ENCODE peak calls at places on chromosomes 13 and 19, in four cellular contexts. W is endodermal cell; Q is AG04450; Z is CD4-positive, alpha-beta T cell. D is an unnamed sample.

GRCh38 chr13:20714563-20715339 is 11.3 kb downstream of the IL17D start:
- DNase-seq in Q (peak; percentile 24), Z (no peak), W (no peak), D (no peak)

GRCh38 chr13:42259515-42259914 is 12.4 kb upstream of the AKAP11 start:
- DNase-seq in Q (no peak), W (no peak), Z (no peak), D (no peak)

GRCh38 chr19:46068345-46069258 is 27.8 kb upstream of the IGFL4 start:
- DNase-seq in Z (no peak), Q (peak; percentile 47), W (no peak), D (no peak)

GRCh38 chr13:110525328-110526319 is 35.9 kb downstream of the RAB20 start:
- DNase-seq in Z (peak; percentile 5), W (no peak), Q (no peak), D (peak; percentile 75)

GRCh38 chr19:53158119-53158656 is 665 bp downstream of the ZNF347 start:
- DNase-seq in Q (no peak), W (peak; percentile 76), Z (peak; percentile 9), D (peak; percentile 56)

GRCh38 chr13:30719521-30719914 is 15.8 kb upstream of the ALOX5AP start:
- DNase-seq in W (no peak), Z (no peak), Q (no peak), D (no peak)

GRCh38 chr19:46745030-46745429 is 827 bp upstream of the FKRP start:
- DNase-seq in Q (no peak), W (no peak), Z (no peak), D (no peak)

GRCh38 chr13:101434486-101434885 is 18.0 kb upstream of the ITGBL1 start:
- DNase-seq in Z (no peak), W (no peak), Q (no peak), D (no peak)

GRCh38 chr13:66675620-66676019 is 554.5 kb downstream of the PCDH9 start:
- DNase-seq in Z (no peak), W (no peak), Q (no peak), D (no peak)

GRCh38 chr13:89925107-89925506 is 1422.4 kb upstream of the MIR17HG start:
- DNase-seq in Q (no peak), Z (no peak), W (peak; percentile 66), D (no peak)

GRCh38 chr19:52398091-52398461 is 427 bp downstream of the ZNF528 start:
- DNase-seq in Z (no peak), Q (no peak), W (peak; percentile 51), D (no peak)

GRCh38 chr13:29999492-30000372 is 149.3 kb upstream of the UBL3 start:
- DNase-seq in Z (no peak), W (no peak), Q (no peak), D (no peak)

GRCh38 chr19:57473646-57474045 is 3.7 kb downstream of the ZNF772 start:
- DNase-seq in Q (no peak), W (no peak), Z (no peak), D (no peak)

GRCh38 chr19:11421607-11422098 is 2.5 kb upstream of the RGL3 start:
- DNase-seq in W (peak; percentile 98), Q (no peak), Z (peak; percentile 31), D (peak; percentile 71)

GRCh38 chr13:83691966-83692365 is 190.3 kb downstream of the SLITRK1 start:
- DNase-seq in Z (no peak), Q (no peak), W (no peak), D (no peak)

GRCh38 chr13:32639502-32640105 is 53.4 kb downstream of the PDS5B start:
- DNase-seq in Q (peak; percentile 24), Z (peak; percentile 25), W (peak; percentile 63), D (no peak)

GRCh38 chr13:67935655-67936054 is 705.5 kb upstream of the PCDH9 start:
- DNase-seq in W (no peak), Z (no peak), Q (no peak), D (no peak)

GRCh38 chr19:48713041-48713863 is 6.3 kb downstream of the MAMSTR start:
- DNase-seq in W (peak; percentile 88), Z (no peak), Q (no peak), D (no peak)

GRCh38 chr13:48156466-48156865 is 61.6 kb upstream of the MED4 start:
- DNase-seq in Q (no peak), Z (peak; percentile 64), W (peak; percentile 55), D (no peak)

GRCh38 chr13:50909605-50910482 is at the start of gene RNASEH2B:
- DNase-seq in Z (peak; percentile 55), Q (no peak), W (peak; percentile 89), D (peak; percentile 85)

GRCh38 chr19:5216141-5216847 is 124.3 kb downstream of the PTPRS start:
- DNase-seq in Q (no peak), Z (no peak), W (no peak), D (no peak)

GRCh38 chr19:6828306-6828697 is 55.8 kb downstream of the VAV1 start:
- DNase-seq in Z (no peak), Q (no peak), W (peak; percentile 86), D (no peak)

GRCh38 chr19:16326401-16327130 is 1.9 kb downstream of the KLF2 start:
- DNase-seq in Z (peak; percentile 64), Q (no peak), W (peak; percentile 74), D (peak; percentile 63)

GRCh38 chr19:16327131-16327450 is 2.5 kb downstream of the KLF2 start:
- DNase-seq in Q (no peak), Z (no peak), W (no peak), D (no peak)

GRCh38 chr19:16327501-16327900 is 2.9 kb downstream of the KLF2 start:
- DNase-seq in Q (no peak), W (no peak), Z (peak; percentile 46), D (no peak)

GRCh38 chr19:16328824-16329482 is 4.3 kb downstream of the KLF2 start:
- DNase-seq in W (no peak), Q (no peak), Z (peak; percentile 79), D (peak; percentile 48)

GRCh38 chr19:16327911-16328823 is 3.5 kb downstream of the KLF2 start:
- DNase-seq in Z (peak; percentile 73), W (no peak), Q (peak; percentile 69), D (peak; percentile 92)
- H3K27ac ChIP-seq in Z (peak overlapping the region; percentile 77), W (no peak overlapping the region), Q (peak overlapping the region; percentile 81), D (peak overlapping the region; percentile 98)

DNA sequence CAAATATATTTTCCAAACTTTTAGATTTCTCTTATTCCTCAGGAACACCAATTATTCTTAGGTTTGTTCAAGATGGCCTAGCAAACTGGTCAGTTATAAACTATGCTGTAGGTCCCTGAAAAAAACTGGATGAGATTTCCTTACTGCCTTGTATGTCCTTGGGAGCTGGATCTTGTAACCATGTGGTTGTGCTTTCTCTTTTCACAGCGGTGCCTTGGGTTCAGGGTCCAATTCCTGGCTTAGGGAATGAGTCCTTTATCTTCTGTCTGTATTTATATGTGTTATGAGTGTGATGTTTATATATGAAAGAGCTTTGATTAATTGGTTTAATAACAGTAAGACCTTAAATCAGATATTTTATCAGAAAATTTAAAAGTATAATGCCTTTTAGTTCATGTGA is 23.5 kb upstream of the GRTP1 start:
- DNase-seq in Q (no peak), W (no peak), Z (no peak), D (no peak)
- H3K9me3 ChIP-seq in Q (peaks cover 7% of the 10 kb centered on the region), W (peaks cover 59% of the 10 kb centered on the region), Z (peaks cover 3% of the 10 kb centered on the region), D (peaks cover 9% of the 10 kb centered on the region)

GRCh38 chr13:98443800-98444325 is 133.0 kb downstream of the STK24 start:
- DNase-seq in Z (no peak), W (no peak), Q (no peak), D (peak; percentile 43)
- H3K27ac ChIP-seq in Z (no peak overlapping the region), W (peak overlapping the region; percentile 64), Q (no peak overlapping the region), D (no peak overlapping the region)

DNA sequence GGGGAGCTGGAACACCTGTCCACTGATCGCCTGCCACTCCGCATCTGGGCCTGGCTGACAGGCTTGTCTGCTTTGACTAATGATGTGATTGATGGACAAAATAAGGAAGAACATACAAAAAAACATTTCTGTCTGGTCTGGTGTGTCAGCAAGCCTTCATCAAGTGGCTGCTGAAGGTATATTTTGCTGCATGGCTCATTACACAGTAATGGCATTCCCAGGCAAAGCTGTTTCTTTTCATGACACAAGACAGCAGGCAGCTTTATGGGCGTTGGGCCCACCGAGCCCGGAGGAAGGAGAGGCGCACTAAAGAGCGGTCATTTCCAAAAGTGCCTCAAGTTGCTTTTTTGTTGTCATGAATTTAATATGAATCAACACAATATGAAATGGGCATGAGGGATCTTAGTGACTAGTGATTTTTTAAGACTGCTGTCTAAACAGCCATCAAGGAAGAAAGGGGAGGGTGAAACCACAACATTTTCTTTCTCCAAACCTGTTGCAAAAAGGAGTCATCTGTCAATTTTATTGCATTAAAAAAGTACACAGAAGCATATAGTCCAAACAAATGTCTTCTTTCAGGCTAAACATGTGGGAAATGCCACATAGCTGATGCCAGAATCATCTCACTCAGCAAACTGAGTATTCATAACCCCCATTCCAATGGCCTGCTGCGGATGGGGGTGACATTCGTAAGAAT is 476.6 kb downstream of the ZNF536 start:
- DNase-seq in W (no peak), Q (no peak), Z (no peak), D (no peak)
- H3K9me3 ChIP-seq in W (no peaks in the 10 kb centered on the region), Q (no peaks in the 10 kb centered on the region), Z (no peaks in the 10 kb centered on the region), D (no peaks in the 10 kb centered on the region)

DNA sequence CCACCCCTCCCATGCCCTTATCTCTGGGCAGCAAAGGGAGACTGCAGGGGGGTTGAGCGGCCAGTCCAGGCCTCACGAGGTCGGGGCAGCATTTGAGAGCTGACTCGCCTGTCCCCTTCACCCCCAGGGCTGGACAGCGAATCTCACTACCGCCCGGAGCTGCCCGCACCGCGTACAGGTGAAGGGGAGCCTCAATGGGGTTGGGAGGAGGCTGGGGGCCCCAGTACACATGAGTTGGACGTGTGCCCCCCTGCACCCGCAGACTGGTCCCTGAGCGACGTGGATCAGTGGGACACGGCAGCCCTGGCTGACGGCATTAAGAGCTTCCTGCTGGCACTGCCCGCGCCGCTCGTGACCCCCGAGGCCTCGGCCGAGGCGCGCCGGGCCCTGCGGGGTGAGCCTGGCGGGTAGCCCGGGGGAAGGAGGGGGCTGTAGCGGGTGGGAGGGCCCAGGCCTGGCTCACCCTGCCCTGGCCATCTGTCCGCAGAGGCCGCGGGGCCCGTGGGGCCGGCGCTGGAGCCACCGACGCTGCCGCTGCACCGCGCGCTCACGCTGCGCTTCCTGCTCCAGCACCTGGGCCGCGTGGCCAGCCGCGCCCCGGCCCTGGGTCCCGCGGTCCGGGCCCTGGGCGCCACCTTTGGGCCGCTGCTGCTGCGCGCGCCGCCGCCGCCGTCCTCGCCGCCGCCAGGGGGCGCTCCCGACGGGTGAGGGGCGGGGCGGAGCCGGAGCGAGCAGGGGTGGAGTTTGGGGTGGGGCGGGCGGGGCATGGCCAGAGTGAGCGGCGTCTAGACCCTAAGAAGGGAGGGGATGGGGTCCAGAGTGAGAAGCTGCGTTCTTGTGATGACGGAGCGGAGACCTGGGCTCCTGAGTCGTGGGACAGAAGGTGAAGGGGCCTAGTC is 8.1 kb downstream of the PIK3R2 start:
- DNase-seq in W (peak; percentile 94), Q (no peak), Z (peak; percentile 80), D (peak; percentile 82)
- H3K27ac ChIP-seq in W (no peak overlapping the region), Q (no peak overlapping the region), Z (no peak overlapping the region), D (peak overlapping the region; percentile 71)